ENCODE peak calls at places on chromosomes 12 and 14, in four cellular contexts. X, V, L and D are unnamed samples.

GRCh38 chr14:104437703-104438102 is 141.9 kb upstream of the C14orf180 start:
- DNase-seq in V (no peak), X (no peak), L (no peak), D (no peak)

GRCh38 chr14:23028800-23029199 is 5.9 kb downstream of the PSMB5 start:
- DNase-seq in V (no peak), L (no peak), X (no peak), D (no peak)

GRCh38 chr12:5480218-5480952 is 48.5 kb downstream of the NTF3 start:
- DNase-seq in V (no peak), L (no peak), X (no peak), D (peak; percentile 87)

GRCh38 chr14:22434030-22434429 is 155.0 kb downstream of the DAD1 start:
- DNase-seq in X (no peak), V (no peak), L (no peak), D (peak; percentile 14)

GRCh38 chr12:108570743-108571603 is 8.6 kb downstream of the ISCU start:
- DNase-seq in V (no peak), X (no peak), L (no peak), D (peak; percentile 61)

GRCh38 chr12:67223225-67223624 is 45.9 kb upstream of the CAND1 start:
- DNase-seq in L (no peak), X (no peak), V (no peak), D (no peak)

GRCh38 chr12:57182918-57183575 is 33.5 kb upstream of the NXPH4 start:
- DNase-seq in X (peak; percentile 63), L (peak; percentile 69), V (peak; percentile 69), D (peak; percentile 81)

GRCh38 chr14:77882631-77883030 is 82.7 kb downstream of the ADCK1 start:
- DNase-seq in X (peak; percentile 37), V (no peak), L (no peak), D (no peak)

GRCh38 chr14:99036594-99037293 is 235.3 kb downstream of the BCL11B start:
- DNase-seq in V (no peak), L (no peak), X (peak; percentile 45), D (peak; percentile 30)

GRCh38 chr12:48813464-48814312 is 4.6 kb upstream of the CACNB3 start:
- DNase-seq in V (no peak), X (no peak), L (no peak), D (peak; percentile 70)

GRCh38 chr12:120846721-120847120 is 57.4 kb downstream of the SPPL3 start:
- DNase-seq in X (no peak), L (no peak), V (no peak), D (no peak)

GRCh38 chr14:78975734-78976133 is 805.6 kb downstream of the NRXN3 start:
- DNase-seq in V (no peak), L (no peak), X (no peak), D (no peak)

GRCh38 chr12:93126069-93126474 is 197.0 kb upstream of the EEA1 start:
- DNase-seq in X (no peak), L (no peak), V (no peak), D (no peak)

GRCh38 chr12:75658826-75659823 is 147.7 kb upstream of the KRR1 start:
- DNase-seq in X (no peak), V (no peak), L (no peak), D (no peak)

GRCh38 chr12:121990692-121991603 is 30.7 kb upstream of the BCL7A start:
- DNase-seq in L (no peak), X (no peak), V (no peak), D (no peak)

GRCh38 chr14:61520546-61520945 is 174.8 kb upstream of the HIF1A start:
- DNase-seq in V (no peak), X (no peak), L (no peak), D (no peak)

GRCh38 chr12:50221228-50222008 is 54.2 kb upstream of the CERS5 start:
- DNase-seq in V (no peak), L (no peak), X (no peak), D (peak; percentile 45)

GRCh38 chr12:11812558-11813421 is 163.3 kb downstream of the ETV6 start:
- DNase-seq in L (no peak), V (no peak), X (peak; percentile 47), D (peak; percentile 89)

GRCh38 chr12:57586832-57587429 is 4.1 kb upstream of the PIP4K2C start:
- DNase-seq in X (no peak), V (no peak), L (no peak), D (no peak)

GRCh38 chr12:101670007-101670671 is 27.3 kb upstream of the CHPT1 start:
- DNase-seq in L (no peak), X (no peak), V (peak; percentile 6), D (peak; percentile 50)